ENCODE peak calls at places on chromosomes 1 and 21, in ten cellular contexts. Y, W, Q, U, E, S, N, G, O and C are unnamed samples.
A peak's percentile ranks its signal among the peaks of the same experiment; 100 is the strongest.

GRCh38 chr1:81118550-81118949 is 682.2 kb upstream of the ADGRL2 start:
- DNase-seq in S (no peak), O (no peak), N (no peak), Y (no peak), G (no peak), U (no peak), W (no peak), Q (no peak), E (no peak), C (peak; percentile 40)

GRCh38 chr1:212291505-212292134 is 6.4 kb downstream of the PPP2R5A start:
- DNase-seq in S (peak; percentile 85), G (peak; percentile 66), O (peak; percentile 44), Y (no peak), E (no peak), Q (peak; percentile 32), N (no peak), U (no peak), W (no peak), C (peak; percentile 45)

GRCh38 chr1:82704966-82705365 is 904.2 kb downstream of the ADGRL2 start:
- DNase-seq in W (no peak), Y (no peak), G (no peak), S (no peak), O (no peak), Q (no peak), N (no peak), U (no peak), E (no peak), C (no peak)

GRCh38 chr1:50968884-50969610 is 998 bp upstream of the CDKN2C start:
- DNase-seq in N (peak; percentile 54), Q (no peak), Y (peak; percentile 93), W (peak; percentile 74), E (peak; percentile 51), O (no peak), G (no peak), U (no peak), S (no peak), C (peak; percentile 45)

GRCh38 chr1:29426701-29427279 is 190.5 kb downstream of the PTPRU start:
- DNase-seq in W (no peak), Y (no peak), N (peak; percentile 52), S (no peak), E (peak; percentile 28), Q (no peak), O (no peak), U (no peak), G (no peak), C (no peak)

GRCh38 chr1:61776091-61776490 is 33.8 kb downstream of the PATJ start:
- DNase-seq in W (no peak), Q (no peak), G (no peak), O (no peak), U (no peak), N (no peak), E (no peak), Y (no peak), S (no peak), C (no peak)

GRCh38 chr1:231359113-231359512 is 21.0 kb downstream of the SPRTN start:
- DNase-seq in Q (peak; percentile 85), G (no peak), Y (no peak), W (peak; percentile 78), S (peak; percentile 99), E (no peak), O (peak; percentile 87), U (peak; percentile 57), N (no peak), C (peak; percentile 89)

GRCh38 chr1:95058974-95059373 is 13.8 kb downstream of the ALG14 start:
- DNase-seq in Q (no peak), N (no peak), O (no peak), S (no peak), Y (no peak), U (no peak), W (no peak), G (no peak), E (no peak), C (no peak)

GRCh38 chr1:64484651-64485050 is 14.7 kb downstream of the CACHD1 start:
- DNase-seq in W (no peak), E (no peak), N (no peak), Y (no peak), S (no peak), G (no peak), U (no peak), O (no peak), Q (no peak), C (peak; percentile 72)

GRCh38 chr1:165259706-165260105 is 96.8 kb downstream of the LMX1A start:
- DNase-seq in W (no peak), G (no peak), Y (no peak), Q (no peak), N (no peak), E (no peak), S (peak; percentile 79), U (no peak), O (no peak), C (no peak)

GRCh38 chr1:206784471-206784903 is 12.2 kb upstream of the IL10 start:
- DNase-seq in N (no peak), Y (no peak), U (no peak), S (no peak), G (no peak), E (no peak), O (no peak), Q (no peak), W (no peak), C (no peak)

GRCh38 chr21:41562101-41563000 is 54.4 kb upstream of the TMPRSS2 start:
- DNase-seq in O (no peak), Y (peak; percentile 83), G (no peak), Q (no peak), W (no peak), N (no peak), E (peak; percentile 30), U (no peak), S (no peak), C (no peak)

GRCh38 chr1:109252893-109253802 is 3.8 kb downstream of the CELSR2 start:
- DNase-seq in O (no peak), Q (no peak), Y (peak; percentile 46), E (no peak), W (peak; percentile 71), G (no peak), U (no peak), N (no peak), S (no peak), C (peak; percentile 42)

GRCh38 chr1:68495968-68496679 is 758 bp downstream of the DEPDC1 start:
- DNase-seq in S (peak; percentile 42), Q (no peak), G (peak; percentile 7), E (no peak), Y (no peak), W (no peak), U (no peak), N (no peak), O (no peak), C (peak; percentile 28)

GRCh38 chr1:38064232-38064903 is 17.8 kb upstream of the POU3F1 start:
- DNase-seq in W (no peak), E (no peak), U (no peak), O (peak; percentile 88), Q (peak; percentile 74), Y (no peak), S (peak; percentile 69), N (no peak), G (no peak), C (peak; percentile 32)

GRCh38 chr1:26839339-26839722 is 12.8 kb downstream of the ZDHHC18 start:
- DNase-seq in S (no peak), W (no peak), Y (no peak), O (no peak), G (no peak), N (no peak), U (no peak), E (no peak), Q (no peak), C (no peak)

DNA sequence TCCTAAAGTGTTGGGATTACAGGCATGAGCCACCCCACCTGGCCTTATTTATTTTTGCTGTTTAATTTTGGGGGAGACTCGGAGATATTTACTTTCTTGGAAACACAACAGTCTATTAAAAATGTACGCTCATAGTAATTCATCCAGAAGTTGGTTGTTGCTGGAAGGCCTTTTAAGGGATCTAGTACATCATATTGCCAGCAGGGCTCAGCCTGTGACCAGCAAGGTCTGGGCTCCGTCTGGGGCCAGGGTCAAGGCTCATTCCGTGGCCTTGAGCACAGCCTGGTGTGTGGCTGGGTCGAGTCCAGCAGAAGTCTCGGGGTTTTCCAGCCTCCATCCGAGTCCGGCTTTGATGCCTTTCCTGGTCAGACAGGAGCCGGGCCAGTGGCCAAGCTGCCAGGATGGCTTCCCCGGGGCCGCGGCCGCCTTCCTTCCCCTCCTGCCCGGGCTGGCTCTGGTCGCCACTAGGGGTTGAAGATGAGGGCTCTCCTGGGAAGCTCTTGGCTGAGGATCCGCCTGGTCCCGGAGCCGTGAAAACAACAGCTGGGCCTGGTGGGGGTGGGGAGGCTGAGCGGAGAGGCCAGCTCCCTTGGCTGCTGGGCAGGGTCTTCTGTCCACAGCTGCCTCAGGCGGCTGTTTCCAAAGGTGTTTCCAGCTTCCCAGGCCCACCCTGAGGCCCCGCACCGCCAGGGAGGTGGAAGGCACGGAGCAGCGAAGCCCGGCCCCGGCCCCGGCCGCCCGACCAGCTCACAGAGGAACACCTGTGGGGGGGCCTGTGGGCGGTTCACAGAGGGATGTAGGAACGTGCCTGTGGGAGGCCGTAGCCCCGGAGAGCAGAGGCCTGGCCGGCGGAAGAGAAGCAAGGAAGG is 5.1 kb upstream of the VWA1 start:
- DNase-seq in S (no peak), Y (peak; percentile 86), E (peak; percentile 87), Q (no peak), N (peak; percentile 89), U (peak; percentile 18), O (peak; percentile 50), W (peak; percentile 90), G (no peak), C (peak; percentile 59)
- TF ChIP-seq CTCF in S (no peak), Y (no peak), E (peak; percentile 52), Q (no peak), N (peak; percentile 26), U (peak; percentile 15), O (peak; percentile 19), W (no peak), G (no peak), C (no peak)

DNA sequence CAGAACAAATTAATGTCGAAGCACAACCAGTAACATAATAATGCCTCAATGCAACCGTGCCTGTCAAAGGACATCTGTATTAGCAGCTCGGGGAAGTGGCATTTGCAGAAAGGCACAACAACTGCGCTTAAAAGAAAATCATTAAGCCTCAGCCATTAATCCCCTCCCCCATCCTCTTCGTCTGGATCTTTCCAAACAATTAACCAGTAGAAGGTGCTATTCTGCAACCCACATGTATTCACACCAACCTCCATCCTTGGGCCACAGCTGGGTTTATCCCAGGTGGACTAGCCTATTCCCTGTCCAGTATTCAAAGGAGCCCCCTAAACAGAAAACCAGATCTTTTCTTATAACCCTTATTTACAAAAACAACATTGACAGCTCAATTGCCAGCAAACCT is 2.6 kb downstream of the RERE start:
- DNase-seq in N (no peak), W (no peak), U (no peak), S (peak; percentile 49), O (no peak), E (no peak), Q (no peak), G (no peak), Y (no peak), C (no peak)
- TF ChIP-seq CTCF in N (peak; percentile 31), W (no peak), U (no peak), S (peak; percentile 18), O (no peak), E (peak; percentile 34), Q (peak; percentile 13), G (peak; percentile 27), Y (no peak), C (no peak)

GRCh38 chr1:213931804-213932203 is 56.0 kb upstream of the PROX1 start:
- DNase-seq in U (no peak), E (no peak), S (peak; percentile 22), W (no peak), O (no peak), Y (no peak), G (no peak), Q (no peak), N (no peak), C (no peak)
- TF ChIP-seq CTCF in U (no peak), E (peak; percentile 14), S (no peak), W (no peak), O (no peak), Y (no peak), G (no peak), Q (no peak), N (no peak), C (no peak)

GRCh38 chr1:92960395-92961130 is 699 bp downstream of the DIPK1A start:
- DNase-seq in O (peak; percentile 82), Y (no peak), S (peak; percentile 82), E (peak; percentile 33), U (peak; percentile 80), N (peak; percentile 28), G (peak; percentile 74), Q (peak; percentile 84), W (peak; percentile 64), C (peak; percentile 78)
- TF ChIP-seq CTCF in O (peak; percentile 75), Y (peak; percentile 38), S (peak; percentile 35), E (peak; percentile 72), U (peak; percentile 86), N (peak; percentile 83), G (peak; percentile 57), Q (peak; percentile 76), W (peak; percentile 65), C (peak; percentile 78)